ENCODE peak calls at places on chromosomes 7 and 10, in four cellular contexts. Q is OCI-LY7, X is H9, H is HEK293T. K is an unnamed sample.

GRCh38 chr10:63922714-63923317 is 401.6 kb downstream of the REEP3 start:
- DNase-seq in Q (no peak), X (no peak), H (no peak), K (no peak)

GRCh38 chr7:148485618-148486017 is 104.9 kb upstream of the C7orf33 start:
- DNase-seq in H (peak), Q (no peak), X (no peak), K (no peak)

GRCh38 chr7:142508251-142508650 is 241.0 kb upstream of the PRSS1 start:
- DNase-seq in Q (no peak), H (no peak), X (no peak), K (no peak)

GRCh38 chr7:73528204-73528603 is 6.1 kb upstream of the BAZ1B start:
- DNase-seq in H (no peak), X (no peak), Q (no peak), K (no peak)

GRCh38 chr7:28808786-28809533 is 149.2 kb downstream of the TRIL start:
- DNase-seq in H (no peak), Q (peak), X (peak), K (no peak)

GRCh38 chr10:101044117-101044516 is 13.1 kb downstream of the SFXN3 start:
- DNase-seq in Q (no peak), X (no peak), H (no peak), K (no peak)

GRCh38 chr10:58967551-58968418 is 208.7 kb upstream of the PHYHIPL start:
- DNase-seq in X (peak), Q (no peak), H (peak), K (peak)

GRCh38 chr10:45419673-45420020 is 45.6 kb downstream of the ALOX5 start:
- DNase-seq in Q (no peak), X (no peak), H (no peak), K (no peak)

GRCh38 chr10:98608417-98608816 is 161.7 kb upstream of the HPS1 start:
- DNase-seq in Q (no peak), H (no peak), X (no peak), K (no peak)

GRCh38 chr7:27920281-27920946 is 180.5 kb downstream of the TAX1BP1 start:
- DNase-seq in X (no peak), H (no peak), Q (peak), K (no peak)

GRCh38 chr7:73623798-73624668 is at the start of gene MLXIPL:
- DNase-seq in H (peak), Q (no peak), X (peak), K (peak)

GRCh38 chr7:123727071-123727837 is 21.5 kb downstream of the WASL start:
- DNase-seq in X (no peak), H (no peak), Q (no peak), K (no peak)

GRCh38 chr7:12635830-12636229 is 51.6 kb upstream of the ARL4A start:
- DNase-seq in X (no peak), Q (no peak), H (no peak), K (no peak)

GRCh38 chr10:35433851-35434426 is 97.6 kb downstream of the CCNY start:
- DNase-seq in H (no peak), Q (no peak), X (no peak), K (no peak)

GRCh38 chr7:74371381-74372059 is 82.2 kb upstream of the GTF2IRD1 start:
- DNase-seq in Q (peak), H (no peak), X (peak), K (peak)

GRCh38 chr7:132041108-132041507 is 484.7 kb upstream of the PODXL start:
- DNase-seq in X (no peak), H (no peak), Q (no peak), K (no peak)

GRCh38 chr7:70693690-70694356 is 438.1 kb upstream of the GALNT17 start:
- DNase-seq in H (peak), X (peak), Q (peak), K (no peak)

GRCh38 chr10:101091546-101092290 is 29.9 kb downstream of the KAZALD1 start:
- DNase-seq in H (no peak), Q (no peak), X (no peak), K (no peak)

GRCh38 chr7:48295572-48295971 is 124.3 kb downstream of the ABCA13 start:
- DNase-seq in H (no peak), Q (no peak), X (no peak), K (no peak)

GRCh38 chr10:46543379-46544014 is 13.0 kb downstream of the GPRIN2 start:
- DNase-seq in H (no peak), Q (no peak), X (no peak), K (no peak)

GRCh38 chr7:139753079-139753692 is 24.6 kb downstream of the HIPK2 start:
- DNase-seq in H (peak), Q (no peak), X (no peak), K (no peak)

GRCh38 chr7:36021367-36021766 is 131.7 kb upstream of the EEPD1 start:
- DNase-seq in H (no peak), Q (peak), X (peak), K (peak)

GRCh38 chr10:79221110-79222051 is 125.9 kb upstream of the PPIF start:
- DNase-seq in X (peak), Q (no peak), H (no peak), K (peak)

GRCh38 chr10:100009283-100009792 is 409 bp downstream of the DNMBP start:
- DNase-seq in Q (no peak), X (no peak), H (peak), K (peak)

GRCh38 chr10:10138685-10139084 is 879.0 kb upstream of the CELF2 start:
- DNase-seq in Q (no peak), X (no peak), H (no peak), K (no peak)

GRCh38 chr7:105932835-105933477 is 30.1 kb upstream of the CDHR3 start:
- DNase-seq in Q (no peak), H (no peak), X (no peak), K (peak)

GRCh38 chr10:43229208-43230061 is 37.4 kb downstream of the RASGEF1A start:
- DNase-seq in X (peak), Q (no peak), H (peak), K (no peak)

GRCh38 chr7:34575006-34575405 is 83.0 kb upstream of the NPSR1 start:
- DNase-seq in H (no peak), Q (no peak), X (no peak), K (peak)

GRCh38 chr7:104923010-104923421 is 91.0 kb upstream of the KMT2E start:
- DNase-seq in Q (peak), H (peak), X (peak), K (peak)

GRCh38 chr7:42854521-42855118 is 57.2 kb downstream of the C7orf25 start:
- DNase-seq in H (peak), X (no peak), Q (no peak), K (no peak)

GRCh38 chr10:7410800-7411670 is at the start of gene SFMBT2:
- DNase-seq in H (peak), Q (peak), X (peak), K (peak)

GRCh38 chr7:11236680-11237079 is 263.0 kb downstream of the PHF14 start:
- DNase-seq in Q (no peak), H (no peak), X (no peak), K (no peak)

GRCh38 chr10:7550038-7550437 is 116.7 kb downstream of the ITIH5 start:
- DNase-seq in Q (no peak), X (no peak), H (no peak), K (no peak)

K was measured in cerebellar cortex.